ENCODE peak calls at places on chromosomes 7 and 10, in ten cellular contexts. One of them, this sample, is unnamed.

GRCh38 chr10:63866075-63866746 is 345.0 kb downstream of the REEP3 start:
- DNase-seq in CD8-positive, alpha-beta memory T cell: peak
- DNase-seq in astrocyte: peak
- DNase-seq in kidney: no peak
- DNase-seq in ascending aorta: no peak
- DNase-seq in OCI-LY7: peak
- DNase-seq in cardiac muscle cell: peak
- DNase-seq in CD4-positive, CD25-positive, alpha-beta regulatory T cell: peak
- DNase-seq in thoracic aorta: no peak
- DNase-seq in upper lobe of right lung: peak
- DNase-seq in this sample: peak

GRCh38 chr10:21297525-21298383 is 227.7 kb downstream of the SKIDA1 start:
- DNase-seq in CD8-positive, alpha-beta memory T cell: no peak
- DNase-seq in astrocyte: no peak
- DNase-seq in kidney: no peak
- DNase-seq in ascending aorta: no peak
- DNase-seq in OCI-LY7: no peak
- DNase-seq in cardiac muscle cell: no peak
- DNase-seq in CD4-positive, CD25-positive, alpha-beta regulatory T cell: no peak
- DNase-seq in thoracic aorta: no peak
- DNase-seq in upper lobe of right lung: no peak
- DNase-seq in this sample: no peak

GRCh38 chr7:27103489-27104226 is 1.2 kb upstream of the HOXA2 start:
- DNase-seq in CD8-positive, alpha-beta memory T cell: no peak
- DNase-seq in astrocyte: peak
- DNase-seq in kidney: no peak
- DNase-seq in ascending aorta: peak
- DNase-seq in OCI-LY7: no peak
- DNase-seq in cardiac muscle cell: no peak
- DNase-seq in CD4-positive, CD25-positive, alpha-beta regulatory T cell: no peak
- DNase-seq in thoracic aorta: no peak
- DNase-seq in upper lobe of right lung: no peak
- DNase-seq in this sample: no peak

GRCh38 chr10:26790596-26790995 is 70.2 kb downstream of the ABI1 start:
- DNase-seq in CD8-positive, alpha-beta memory T cell: no peak
- DNase-seq in astrocyte: peak
- DNase-seq in kidney: no peak
- DNase-seq in ascending aorta: no peak
- DNase-seq in OCI-LY7: no peak
- DNase-seq in cardiac muscle cell: no peak
- DNase-seq in CD4-positive, CD25-positive, alpha-beta regulatory T cell: no peak
- DNase-seq in thoracic aorta: no peak
- DNase-seq in upper lobe of right lung: no peak
- DNase-seq in this sample: no peak

GRCh38 chr7:37549542-37549941 is 100.9 kb upstream of the ELMO1 start:
- DNase-seq in CD8-positive, alpha-beta memory T cell: no peak
- DNase-seq in astrocyte: no peak
- DNase-seq in kidney: no peak
- DNase-seq in ascending aorta: no peak
- DNase-seq in OCI-LY7: no peak
- DNase-seq in cardiac muscle cell: no peak
- DNase-seq in CD4-positive, CD25-positive, alpha-beta regulatory T cell: no peak
- DNase-seq in thoracic aorta: no peak
- DNase-seq in upper lobe of right lung: no peak
- DNase-seq in this sample: no peak

GRCh38 chr10:51667992-51668689 is 31.3 kb downstream of the CSTF2T start:
- DNase-seq in CD8-positive, alpha-beta memory T cell: no peak
- DNase-seq in astrocyte: peak
- DNase-seq in kidney: no peak
- DNase-seq in ascending aorta: no peak
- DNase-seq in OCI-LY7: no peak
- DNase-seq in cardiac muscle cell: no peak
- DNase-seq in CD4-positive, CD25-positive, alpha-beta regulatory T cell: no peak
- DNase-seq in thoracic aorta: no peak
- DNase-seq in upper lobe of right lung: no peak
- DNase-seq in this sample: no peak

GRCh38 chr10:86603256-86603655 is 51.1 kb upstream of the OPN4 start:
- DNase-seq in CD8-positive, alpha-beta memory T cell: no peak
- DNase-seq in astrocyte: no peak
- DNase-seq in kidney: no peak
- DNase-seq in ascending aorta: no peak
- DNase-seq in OCI-LY7: no peak
- DNase-seq in cardiac muscle cell: no peak
- DNase-seq in CD4-positive, CD25-positive, alpha-beta regulatory T cell: no peak
- DNase-seq in thoracic aorta: no peak
- DNase-seq in upper lobe of right lung: no peak
- DNase-seq in this sample: no peak

GRCh38 chr7:103718482-103719415 is 270.7 kb downstream of the RELN start:
- DNase-seq in CD8-positive, alpha-beta memory T cell: no peak
- DNase-seq in astrocyte: peak
- DNase-seq in kidney: no peak
- DNase-seq in ascending aorta: no peak
- DNase-seq in OCI-LY7: no peak
- DNase-seq in cardiac muscle cell: no peak
- DNase-seq in CD4-positive, CD25-positive, alpha-beta regulatory T cell: no peak
- DNase-seq in thoracic aorta: no peak
- DNase-seq in upper lobe of right lung: no peak
- DNase-seq in this sample: no peak

GRCh38 chr7:128036226-128036940 is 5.1 kb upstream of the LRRC4 start:
- DNase-seq in CD8-positive, alpha-beta memory T cell: no peak
- DNase-seq in astrocyte: no peak
- DNase-seq in kidney: no peak
- DNase-seq in ascending aorta: no peak
- DNase-seq in OCI-LY7: no peak
- DNase-seq in cardiac muscle cell: no peak
- DNase-seq in CD4-positive, CD25-positive, alpha-beta regulatory T cell: no peak
- DNase-seq in thoracic aorta: no peak
- DNase-seq in upper lobe of right lung: no peak
- DNase-seq in this sample: no peak

GRCh38 chr7:50778189-50778588 is 4.5 kb downstream of the GRB10 start:
- DNase-seq in CD8-positive, alpha-beta memory T cell: no peak
- DNase-seq in astrocyte: no peak
- DNase-seq in kidney: no peak
- DNase-seq in ascending aorta: no peak
- DNase-seq in OCI-LY7: no peak
- DNase-seq in cardiac muscle cell: no peak
- DNase-seq in CD4-positive, CD25-positive, alpha-beta regulatory T cell: no peak
- DNase-seq in thoracic aorta: no peak
- DNase-seq in upper lobe of right lung: no peak
- DNase-seq in this sample: no peak

GRCh38 chr7:152859781-152860191 is 100.2 kb downstream of the ACTR3B start:
- DNase-seq in CD8-positive, alpha-beta memory T cell: no peak
- DNase-seq in astrocyte: no peak
- DNase-seq in kidney: no peak
- DNase-seq in ascending aorta: no peak
- DNase-seq in OCI-LY7: peak
- DNase-seq in cardiac muscle cell: no peak
- DNase-seq in CD4-positive, CD25-positive, alpha-beta regulatory T cell: no peak
- DNase-seq in thoracic aorta: no peak
- DNase-seq in upper lobe of right lung: no peak
- DNase-seq in this sample: peak

GRCh38 chr7:149794665-149795064 is 21.3 kb upstream of the ZNF467 start:
- DNase-seq in CD8-positive, alpha-beta memory T cell: no peak
- DNase-seq in astrocyte: no peak
- DNase-seq in kidney: no peak
- DNase-seq in ascending aorta: no peak
- DNase-seq in OCI-LY7: no peak
- DNase-seq in cardiac muscle cell: peak
- DNase-seq in CD4-positive, CD25-positive, alpha-beta regulatory T cell: no peak
- DNase-seq in thoracic aorta: no peak
- DNase-seq in upper lobe of right lung: no peak
- DNase-seq in this sample: no peak

GRCh38 chr7:114370177-114370576 is 44.4 kb upstream of the FOXP2 start:
- DNase-seq in CD8-positive, alpha-beta memory T cell: no peak
- DNase-seq in astrocyte: no peak
- DNase-seq in kidney: no peak
- DNase-seq in ascending aorta: no peak
- DNase-seq in OCI-LY7: no peak
- DNase-seq in cardiac muscle cell: no peak
- DNase-seq in CD4-positive, CD25-positive, alpha-beta regulatory T cell: no peak
- DNase-seq in thoracic aorta: no peak
- DNase-seq in upper lobe of right lung: no peak
- DNase-seq in this sample: no peak

GRCh38 chr10:78688945-78689935 is 379.5 kb upstream of the ZMIZ1 start:
- DNase-seq in CD8-positive, alpha-beta memory T cell: no peak
- DNase-seq in astrocyte: no peak
- DNase-seq in kidney: no peak
- DNase-seq in ascending aorta: peak
- DNase-seq in OCI-LY7: no peak
- DNase-seq in cardiac muscle cell: no peak
- DNase-seq in CD4-positive, CD25-positive, alpha-beta regulatory T cell: no peak
- DNase-seq in thoracic aorta: peak
- DNase-seq in upper lobe of right lung: no peak
- DNase-seq in this sample: no peak

GRCh38 chr10:119306514-119306951 is 99.2 kb downstream of the GRK5 start:
- DNase-seq in CD8-positive, alpha-beta memory T cell: peak
- DNase-seq in astrocyte: peak
- DNase-seq in kidney: no peak
- DNase-seq in ascending aorta: no peak
- DNase-seq in OCI-LY7: peak
- DNase-seq in cardiac muscle cell: no peak
- DNase-seq in CD4-positive, CD25-positive, alpha-beta regulatory T cell: peak
- DNase-seq in thoracic aorta: no peak
- DNase-seq in upper lobe of right lung: no peak
- DNase-seq in this sample: no peak
- H3K4me3 ChIP-seq in CD8-positive, alpha-beta memory T cell: peak
- H3K4me3 ChIP-seq in astrocyte: peak
- H3K4me3 ChIP-seq in kidney: no peak
- H3K4me3 ChIP-seq in ascending aorta: peak
- H3K4me3 ChIP-seq in OCI-LY7: peak
- H3K4me3 ChIP-seq in cardiac muscle cell: no peak
- H3K4me3 ChIP-seq in CD4-positive, CD25-positive, alpha-beta regulatory T cell: peak
- H3K4me3 ChIP-seq in thoracic aorta: peak
- H3K4me3 ChIP-seq in upper lobe of right lung: no peak
- H3K4me3 ChIP-seq in this sample: no peak

GRCh38 chr7:1537631-1538412 is 7.3 kb downstream of the MAFK start:
- DNase-seq in CD8-positive, alpha-beta memory T cell: no peak
- DNase-seq in astrocyte: peak
- DNase-seq in kidney: peak
- DNase-seq in ascending aorta: peak
- DNase-seq in OCI-LY7: no peak
- DNase-seq in cardiac muscle cell: peak
- DNase-seq in CD4-positive, CD25-positive, alpha-beta regulatory T cell: no peak
- DNase-seq in thoracic aorta: peak
- DNase-seq in upper lobe of right lung: peak
- DNase-seq in this sample: no peak
- H3K4me3 ChIP-seq in CD8-positive, alpha-beta memory T cell: no peak
- H3K4me3 ChIP-seq in astrocyte: peak
- H3K4me3 ChIP-seq in kidney: no peak
- H3K4me3 ChIP-seq in ascending aorta: peak
- H3K4me3 ChIP-seq in OCI-LY7: no peak
- H3K4me3 ChIP-seq in cardiac muscle cell: no peak
- H3K4me3 ChIP-seq in CD4-positive, CD25-positive, alpha-beta regulatory T cell: no peak
- H3K4me3 ChIP-seq in thoracic aorta: peak
- H3K4me3 ChIP-seq in upper lobe of right lung: peak
- H3K4me3 ChIP-seq in this sample: no peak

GRCh38 chr10:99973190-99973589 is 36.6 kb downstream of the DNMBP start:
- DNase-seq in CD8-positive, alpha-beta memory T cell: no peak
- DNase-seq in astrocyte: no peak
- DNase-seq in kidney: no peak
- DNase-seq in ascending aorta: no peak
- DNase-seq in OCI-LY7: no peak
- DNase-seq in cardiac muscle cell: no peak
- DNase-seq in CD4-positive, CD25-positive, alpha-beta regulatory T cell: no peak
- DNase-seq in thoracic aorta: no peak
- DNase-seq in upper lobe of right lung: no peak
- DNase-seq in this sample: no peak
- H3K4me3 ChIP-seq in CD8-positive, alpha-beta memory T cell: no peak
- H3K4me3 ChIP-seq in astrocyte: no peak
- H3K4me3 ChIP-seq in kidney: no peak
- H3K4me3 ChIP-seq in ascending aorta: no peak
- H3K4me3 ChIP-seq in OCI-LY7: no peak
- H3K4me3 ChIP-seq in cardiac muscle cell: no peak
- H3K4me3 ChIP-seq in CD4-positive, CD25-positive, alpha-beta regulatory T cell: no peak
- H3K4me3 ChIP-seq in thoracic aorta: no peak
- H3K4me3 ChIP-seq in upper lobe of right lung: no peak
- H3K4me3 ChIP-seq in this sample: no peak

GRCh38 chr7:22216309-22216708 is 140.6 kb downstream of the RAPGEF5 start:
- DNase-seq in CD8-positive, alpha-beta memory T cell: no peak
- DNase-seq in astrocyte: no peak
- DNase-seq in kidney: no peak
- DNase-seq in ascending aorta: no peak
- DNase-seq in OCI-LY7: no peak
- DNase-seq in cardiac muscle cell: no peak
- DNase-seq in CD4-positive, CD25-positive, alpha-beta regulatory T cell: no peak
- DNase-seq in thoracic aorta: no peak
- DNase-seq in upper lobe of right lung: no peak
- DNase-seq in this sample: no peak

GRCh38 chr7:22219739-22220493 is 137.0 kb downstream of the RAPGEF5 start:
- DNase-seq in CD8-positive, alpha-beta memory T cell: no peak
- DNase-seq in astrocyte: no peak
- DNase-seq in kidney: no peak
- DNase-seq in ascending aorta: no peak
- DNase-seq in OCI-LY7: no peak
- DNase-seq in cardiac muscle cell: no peak
- DNase-seq in CD4-positive, CD25-positive, alpha-beta regulatory T cell: no peak
- DNase-seq in thoracic aorta: no peak
- DNase-seq in upper lobe of right lung: no peak
- DNase-seq in this sample: no peak

GRCh38 chr7:22219036-22219435 is 137.9 kb downstream of the RAPGEF5 start:
- DNase-seq in CD8-positive, alpha-beta memory T cell: no peak
- DNase-seq in astrocyte: no peak
- DNase-seq in kidney: no peak
- DNase-seq in ascending aorta: no peak
- DNase-seq in OCI-LY7: no peak
- DNase-seq in cardiac muscle cell: no peak
- DNase-seq in CD4-positive, CD25-positive, alpha-beta regulatory T cell: no peak
- DNase-seq in thoracic aorta: no peak
- DNase-seq in upper lobe of right lung: no peak
- DNase-seq in this sample: no peak

GRCh38 chr7:22214000-22214399 is 143.0 kb downstream of the RAPGEF5 start:
- DNase-seq in CD8-positive, alpha-beta memory T cell: no peak
- DNase-seq in astrocyte: no peak
- DNase-seq in kidney: no peak
- DNase-seq in ascending aorta: no peak
- DNase-seq in OCI-LY7: no peak
- DNase-seq in cardiac muscle cell: no peak
- DNase-seq in CD4-positive, CD25-positive, alpha-beta regulatory T cell: no peak
- DNase-seq in thoracic aorta: no peak
- DNase-seq in upper lobe of right lung: no peak
- DNase-seq in this sample: no peak

DNA sequence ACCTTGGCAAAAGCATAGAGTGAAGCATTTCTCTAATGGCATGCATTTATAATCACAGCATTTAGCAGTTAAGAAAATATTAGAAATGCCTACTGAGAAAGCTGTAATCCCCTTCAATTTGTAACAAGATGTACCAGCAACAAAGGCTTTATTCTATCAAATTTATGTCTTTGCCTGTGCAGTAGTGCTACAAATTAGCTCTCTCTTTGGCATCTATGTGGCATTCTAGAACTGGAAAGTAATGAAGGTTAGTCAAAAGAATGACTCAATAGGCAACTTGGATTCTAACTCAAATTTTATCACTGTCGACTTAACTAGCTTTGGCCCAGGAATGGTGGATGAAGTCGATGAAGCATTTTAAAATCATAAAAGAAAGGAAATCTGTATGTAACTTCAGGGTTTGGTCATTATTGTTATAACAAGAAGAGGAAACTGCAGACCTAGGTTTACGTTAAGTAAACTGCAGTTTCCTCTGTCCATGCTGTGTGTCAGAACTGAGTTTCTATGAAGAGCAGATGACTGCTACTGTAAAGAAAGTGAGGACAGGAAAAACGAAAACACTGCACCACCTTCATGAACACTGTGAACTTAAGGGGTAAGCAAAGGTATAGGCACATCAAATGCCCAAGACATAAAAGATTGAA is 140.0 kb downstream of the RAPGEF5 start:
- DNase-seq in CD8-positive, alpha-beta memory T cell: no peak
- DNase-seq in astrocyte: no peak
- DNase-seq in kidney: no peak
- DNase-seq in ascending aorta: no peak
- DNase-seq in OCI-LY7: no peak
- DNase-seq in cardiac muscle cell: no peak
- DNase-seq in CD4-positive, CD25-positive, alpha-beta regulatory T cell: no peak
- DNase-seq in thoracic aorta: no peak
- DNase-seq in upper lobe of right lung: no peak
- DNase-seq in this sample: no peak
- H3K4me3 ChIP-seq in CD8-positive, alpha-beta memory T cell: no peak
- H3K4me3 ChIP-seq in astrocyte: no peak
- H3K4me3 ChIP-seq in kidney: peak
- H3K4me3 ChIP-seq in ascending aorta: peak
- H3K4me3 ChIP-seq in OCI-LY7: no peak
- H3K4me3 ChIP-seq in cardiac muscle cell: no peak
- H3K4me3 ChIP-seq in CD4-positive, CD25-positive, alpha-beta regulatory T cell: no peak
- H3K4me3 ChIP-seq in thoracic aorta: peak
- H3K4me3 ChIP-seq in upper lobe of right lung: peak
- H3K4me3 ChIP-seq in this sample: no peak